ENCODE peak calls at places on chromosomes 13 and 19, in four cellular contexts. Y is GM23338, P is left ventricle myocardium inferior, Z is heart right ventricle. J is an unnamed sample. For H3K4me1, the result is how much of the 10 kb centered on the place peaks cover.

GRCh38 chr19:3404324-3405260 is 38.2 kb downstream of the NFIC start:
- DNase-seq in Y (peak), P (peak), Z (peak), J (no peak)

GRCh38 chr19:50238043-50238442 is 34.6 kb downstream of the MYH14 start:
- DNase-seq in Y (no peak), Z (peak), P (peak), J (no peak)

GRCh38 chr19:35043906-35044305 is 2.4 kb downstream of the HPN start:
- DNase-seq in Y (no peak), P (no peak), Z (no peak), J (no peak)

GRCh38 chr13:64936879-64937278 is 2293.3 kb downstream of the PCDH9 start:
- DNase-seq in Z (no peak), P (no peak), Y (no peak), J (peak)

GRCh38 chr19:1251503-1252220 is 3.3 kb downstream of the MIDN start:
- DNase-seq in Y (no peak), Z (peak), P (peak), J (no peak)

GRCh38 chr13:114149774-114150740 is 17.6 kb upstream of the RASA3 start:
- DNase-seq in Y (no peak), Z (no peak), P (no peak), J (no peak)

GRCh38 chr19:41907994-41908615 is 20.1 kb downstream of the ERFL start:
- DNase-seq in Y (no peak), Z (no peak), P (no peak), J (no peak)

GRCh38 chr13:84607614-84608013 is 725.3 kb upstream of the SLITRK1 start:
- DNase-seq in Y (no peak), Z (no peak), P (no peak), J (no peak)

GRCh38 chr19:8423821-8424223 is 10.7 kb downstream of the MARCHF2 start:
- DNase-seq in Z (peak), P (peak), Y (peak), J (peak)

GRCh38 chr19:45306522-45307027 is 16.1 kb downstream of the CKM start:
- DNase-seq in Z (no peak), P (no peak), Y (peak), J (peak)

GRCh38 chr13:63403726-63404125 is 1988.1 kb upstream of the PCDH20 start:
- DNase-seq in Z (no peak), P (no peak), Y (no peak), J (no peak)

GRCh38 chr13:94325148-94325528 is 154.3 kb downstream of the DCT start:
- DNase-seq in Y (no peak), Z (no peak), P (no peak), J (no peak)

GRCh38 chr19:42461700-42462324 is 19.1 kb upstream of the CXCL17 start:
- DNase-seq in P (no peak), Y (no peak), Z (no peak), J (no peak)

GRCh38 chr19:39265321-39265916 is 2.8 kb upstream of the IFNL2 start:
- DNase-seq in P (no peak), Y (peak), Z (no peak), J (no peak)

GRCh38 chr13:99750951-99751350 is 220.6 kb downstream of the ZIC5 start:
- DNase-seq in Y (no peak), Z (no peak), P (no peak), J (no peak)
- H3K4me1 ChIP-seq in Y (under half), Z (under half), P (under half), J (under half)

DNA sequence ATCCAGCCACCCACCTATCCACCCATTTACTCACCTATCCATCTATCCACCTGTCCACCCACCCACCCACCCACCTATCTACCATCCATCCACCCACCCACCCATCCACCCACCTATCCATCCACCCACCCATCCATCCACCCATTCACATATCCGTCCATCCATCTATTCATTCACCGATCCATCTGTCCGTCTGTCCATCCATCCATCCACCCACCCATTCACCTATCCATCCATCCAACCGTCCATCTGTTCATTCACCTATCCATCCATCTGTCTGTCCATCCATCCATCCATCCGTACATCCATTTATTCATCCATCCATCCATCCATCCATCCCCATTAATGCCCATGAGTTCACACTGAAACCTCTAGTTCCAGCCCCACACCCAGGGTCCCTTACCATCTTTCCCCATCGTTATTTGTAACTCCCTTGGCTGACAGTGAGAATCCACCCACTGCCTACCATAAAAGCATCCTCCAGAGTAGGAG is 31.3 kb downstream of the KDM4B start:
- DNase-seq in Y (no peak), P (no peak), Z (no peak), J (no peak)
- H3K27ac ChIP-seq in Y (no peak), P (no peak), Z (no peak), J (no peak)

DNA sequence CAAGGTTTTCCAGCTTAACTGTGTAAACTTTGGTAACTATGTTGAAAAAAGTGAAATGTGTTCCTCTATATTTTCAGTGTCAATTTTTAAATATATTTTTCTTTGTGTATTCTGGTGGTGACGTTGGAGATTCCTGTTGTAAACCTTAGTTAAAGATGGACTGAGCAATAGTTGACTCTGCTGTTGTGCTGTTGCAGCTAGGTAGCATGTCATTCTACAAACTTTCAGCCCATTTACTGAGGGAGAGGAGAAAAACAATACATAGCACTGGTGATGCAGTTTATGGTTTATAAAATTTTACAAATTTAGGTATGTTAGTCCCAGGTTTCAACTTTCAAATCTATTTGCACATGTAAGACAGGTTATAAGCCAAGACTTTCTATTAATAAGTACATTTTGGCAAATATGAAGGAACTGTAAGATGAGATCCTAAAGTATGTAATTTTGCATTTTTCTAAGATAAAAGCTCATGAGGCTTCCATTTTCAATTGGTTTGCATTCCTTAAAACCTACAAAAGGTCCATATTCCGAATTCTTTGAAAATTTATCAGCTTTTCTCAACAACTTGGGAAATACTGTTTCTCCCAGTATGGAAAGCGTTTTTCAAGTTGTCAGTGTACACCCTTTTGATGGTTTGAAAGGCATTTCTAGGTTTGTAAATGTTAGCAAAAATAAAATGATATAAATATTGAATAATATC is 1.5 kb downstream of the NDFIP2 start:
- DNase-seq in Y (no peak), P (no peak), Z (no peak), J (no peak)
- H3K4me3 ChIP-seq in Y (peak), P (peak), Z (peak), J (peak)

DNA sequence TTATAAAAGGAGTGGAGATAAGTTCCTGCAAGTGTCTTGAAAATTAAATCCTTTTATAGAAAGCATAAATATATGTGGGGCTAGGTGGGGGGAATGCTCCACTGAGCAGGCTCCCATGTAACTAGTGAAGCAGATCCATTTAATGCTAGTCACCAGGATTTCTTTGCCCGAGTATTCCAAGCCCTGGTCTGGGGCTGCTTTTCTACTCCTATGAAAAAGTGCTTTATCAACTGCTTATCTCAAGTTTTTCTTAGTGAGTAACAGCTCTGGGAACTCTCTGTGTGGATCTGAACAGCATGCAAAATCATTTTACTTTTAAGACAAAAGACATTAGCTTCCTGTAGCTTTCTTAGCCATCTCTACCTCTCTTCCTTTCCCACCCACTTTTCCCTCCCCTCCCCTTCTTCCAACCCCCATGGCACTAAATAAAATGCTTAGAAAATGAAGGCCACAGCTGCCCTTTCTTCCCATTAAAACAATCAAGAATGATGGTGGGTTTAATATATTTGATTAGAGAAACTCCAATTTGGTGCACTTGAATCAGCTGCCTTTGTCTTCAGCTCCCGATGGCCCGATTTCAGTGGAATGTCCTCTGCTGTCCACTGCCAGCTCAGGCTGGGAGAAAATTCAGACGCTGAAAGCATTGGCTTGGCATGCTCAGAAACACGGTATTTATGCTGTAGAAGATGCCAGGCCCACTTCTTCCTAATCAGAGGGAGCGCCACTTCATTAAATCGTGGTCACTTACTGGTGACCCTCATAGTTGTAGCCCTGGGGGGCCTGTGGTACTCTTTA is 475.1 kb downstream of the FOXO1 start:
- DNase-seq in Z (no peak), Y (no peak), P (no peak), J (no peak)
- H3K4me1 ChIP-seq in Z (under half), Y (under half), P (under half), J (under half)

DNA sequence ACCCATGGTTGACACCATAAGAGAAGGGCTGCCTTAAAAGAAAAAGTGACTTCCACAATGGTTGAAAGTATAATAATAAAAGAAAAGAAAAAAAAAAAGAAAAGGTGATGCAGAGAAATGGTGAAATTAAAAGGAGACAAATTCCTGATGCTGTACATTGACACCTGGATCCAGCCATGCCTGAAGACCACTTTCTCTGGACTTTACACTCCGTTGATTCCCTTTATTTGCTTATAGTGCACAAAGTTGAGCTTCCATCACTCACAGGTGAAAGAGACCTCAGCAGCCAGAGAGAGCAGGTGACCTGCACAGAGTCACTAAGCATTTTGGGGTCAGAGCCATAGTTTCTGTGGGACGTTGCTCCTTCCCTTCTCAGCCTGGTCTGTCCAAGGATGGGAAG is 12.2 kb upstream of the OR10H5 start:
- DNase-seq in Y (no peak), P (no peak), Z (no peak), J (no peak)
- H3K27ac ChIP-seq in Y (no peak), P (no peak), Z (no peak), J (no peak)

GRCh38 chr19:18110833-18111232 is 13.3 kb downstream of the MAST3 start:
- DNase-seq in Z (no peak), Y (no peak), P (no peak), J (peak)
- H3K4me3 ChIP-seq in Z (peak), Y (peak), P (peak), J (no peak)

J was measured in SJCRH30.